ENCODE peak calls at places on chromosomes 12 and 14, in five cellular contexts. A is uterus; G is WERI-Rb-1; Z is CD8-positive, alpha-beta memory T cell; L is stomach. V is an unnamed sample.
A peak's percentile ranks its signal among the peaks of the same experiment; 100 is the strongest.

GRCh38 chr14:70713096-70713875 is 71.6 kb downstream of the TTC9 start:
- DNase-seq in Z (no peak), L (no peak), G (no peak), A (no peak), V (no peak)

GRCh38 chr12:2283910-2284309 is 231.1 kb downstream of the CACNA1C start:
- DNase-seq in A (no peak), Z (no peak), L (no peak), G (no peak), V (no peak)

GRCh38 chr14:74605531-74606223 is 6.4 kb downstream of the LTBP2 start:
- DNase-seq in A (no peak), L (no peak), Z (no peak), G (no peak), V (no peak)

GRCh38 chr14:75200451-75200850 is 24.0 kb upstream of the TMED10 start:
- DNase-seq in G (no peak), A (no peak), Z (no peak), L (peak; percentile 87), V (peak; percentile 100)

GRCh38 chr12:99259040-99259934 is 388.3 kb upstream of the GARIN6 start:
- DNase-seq in G (peak; percentile 18), A (no peak), L (no peak), Z (no peak), V (no peak)

GRCh38 chr12:32043928-32044549 is 62.6 kb upstream of the BICD1 start:
- DNase-seq in Z (no peak), L (no peak), A (no peak), G (no peak), V (no peak)

GRCh38 chr12:115866909-115867525 is 410.5 kb downstream of the MED13L start:
- DNase-seq in L (no peak), Z (no peak), G (no peak), A (no peak), V (peak; percentile 27)

GRCh38 chr12:107891967-107892366 is 117.5 kb downstream of the ASCL4 start:
- DNase-seq in G (peak; percentile 19), L (no peak), A (no peak), Z (no peak), V (no peak)

GRCh38 chr12:108381793-108382436 is 42.8 kb upstream of the CMKLR1 start:
- DNase-seq in A (no peak), L (no peak), G (no peak), Z (no peak), V (no peak)

GRCh38 chr12:2324375-2324774 is 271.6 kb downstream of the CACNA1C start:
- DNase-seq in Z (no peak), A (no peak), G (no peak), L (peak; percentile 46), V (peak; percentile 65)

GRCh38 chr14:64722842-64723447 is 18.7 kb downstream of the PLEKHG3 start:
- DNase-seq in Z (peak; percentile 56), G (no peak), A (no peak), L (no peak), V (no peak)

GRCh38 chr12:12620730-12621315 is 9.1 kb downstream of the CREBL2 start:
- DNase-seq in Z (no peak), G (no peak), A (no peak), L (no peak), V (no peak)

GRCh38 chr12:55933158-55933798 is 2.3 kb downstream of the DGKA start:
- DNase-seq in Z (no peak), G (no peak), L (peak; percentile 35), A (no peak), V (peak; percentile 91)

GRCh38 chr14:32947792-32948191 is 9.1 kb downstream of the NPAS3 start:
- DNase-seq in A (no peak), Z (no peak), G (no peak), L (no peak), V (no peak)

GRCh38 chr12:103791350-103791920 is 49.6 kb downstream of the NT5DC3 start:
- DNase-seq in L (no peak), A (no peak), Z (no peak), G (no peak), V (no peak)

GRCh38 chr12:1355396-1355795 is 239.0 kb downstream of the FBXL14 start:
- DNase-seq in A (no peak), G (no peak), Z (no peak), L (no peak), V (no peak)

GRCh38 chr14:55446127-55446736 is 5.8 kb upstream of the TBPL2 start:
- DNase-seq in L (peak; percentile 53), Z (peak; percentile 33), A (no peak), G (peak; percentile 78), V (peak; percentile 75)

GRCh38 chr12:89768586-89769482 is 60.2 kb upstream of the ATP2B1 start:
- DNase-seq in Z (no peak), G (no peak), A (no peak), L (no peak), V (peak; percentile 83)

GRCh38 chr14:95143813-95144620 is 13.3 kb downstream of the DICER1 start:
- DNase-seq in A (no peak), L (no peak), G (no peak), Z (no peak), V (no peak)

GRCh38 chr12:29320295-29321090 is 60.5 kb downstream of the ERGIC2 start:
- DNase-seq in Z (no peak), G (no peak), A (no peak), L (no peak), V (peak; percentile 31)

GRCh38 chr12:100427078-100427477 is 46.6 kb upstream of the NR1H4 start:
- DNase-seq in A (no peak), L (no peak), G (no peak), Z (no peak), V (peak; percentile 67)

GRCh38 chr14:30822080-30822571 is 52.2 kb upstream of the COCH start:
- DNase-seq in G (no peak), L (no peak), Z (no peak), A (no peak), V (peak; percentile 51)

GRCh38 chr14:52879958-52880357 is 70.9 kb downstream of the FERMT2 start:
- DNase-seq in A (no peak), L (no peak), G (no peak), Z (no peak), V (no peak)

GRCh38 chr14:55107766-55108554 is 21.1 kb upstream of the LGALS3 start:
- DNase-seq in Z (no peak), G (no peak), A (peak; percentile 93), L (peak; percentile 80), V (peak; percentile 84)

DNA sequence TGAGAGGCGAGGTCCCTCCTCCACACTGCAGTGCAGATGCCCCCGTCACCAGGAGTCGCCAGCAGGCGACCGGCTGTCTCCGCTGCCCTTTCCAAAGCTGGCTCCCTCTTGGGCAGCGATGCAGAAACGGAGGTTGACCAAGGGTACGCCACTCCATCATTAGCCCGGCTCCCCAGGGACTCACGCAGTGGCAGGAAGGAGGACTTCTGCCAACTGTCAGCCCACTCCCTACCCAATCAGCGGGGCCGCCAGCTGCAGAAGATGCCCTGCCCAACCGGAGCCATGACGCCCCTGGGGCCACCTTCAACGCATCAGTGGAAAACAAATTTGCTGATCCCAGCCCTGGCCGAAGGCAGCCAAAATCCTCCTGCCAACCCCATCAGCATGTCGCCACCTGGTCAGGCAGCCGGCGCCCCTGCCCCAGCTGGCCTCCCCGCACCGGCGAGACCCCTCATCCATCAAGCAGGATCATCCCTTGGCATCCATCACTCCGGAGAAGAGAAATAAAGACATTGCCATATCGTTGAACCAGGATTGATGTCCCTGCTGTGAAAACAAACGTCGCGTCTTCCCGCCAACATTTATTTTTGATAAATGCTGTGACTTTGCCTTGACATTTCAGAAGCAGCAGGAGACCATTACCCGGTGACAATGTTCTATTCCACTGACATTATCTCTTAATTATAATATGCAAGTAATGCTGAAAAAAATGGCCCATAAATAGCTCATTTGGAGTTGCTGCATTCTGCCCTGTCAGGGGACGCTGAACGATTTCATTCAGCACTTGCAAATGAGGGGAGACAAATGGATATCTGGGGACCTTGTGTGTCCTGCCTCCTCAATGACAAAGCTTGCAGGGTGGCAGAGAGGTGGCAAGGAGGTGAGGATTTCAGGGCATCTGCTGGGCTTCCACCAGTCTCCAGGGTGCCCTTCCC is 105.1 kb downstream of the SCARB1 start:
- DNase-seq in G (peak; percentile 73), L (no peak), Z (no peak), A (no peak), V (no peak)
- H3K27ac ChIP-seq in G (peak overlapping the region; percentile 83), L (no peak overlapping the region), Z (no peak overlapping the region), A (no peak overlapping the region), V (no peak overlapping the region)

GRCh38 chr12:114403044-114403689 is 2.8 kb downstream of the TBX5 start:
- DNase-seq in A (no peak), Z (no peak), L (no peak), G (no peak), V (no peak)
- H3K9me3 ChIP-seq in A (no peaks in the 10 kb centered on the region), Z (no peaks in the 10 kb centered on the region), L (peaks cover 8% of the 10 kb centered on the region), G (no peaks in the 10 kb centered on the region), V (no peaks in the 10 kb centered on the region)

GRCh38 chr12:41462312-41462711 is 274.2 kb downstream of the PDZRN4 start:
- DNase-seq in G (no peak), L (no peak), A (no peak), Z (no peak), V (no peak)

GRCh38 chr12:41468756-41469155 is 280.6 kb downstream of the PDZRN4 start:
- DNase-seq in A (no peak), G (no peak), L (no peak), Z (no peak), V (no peak)

GRCh38 chr12:41460906-41461305 is 272.8 kb downstream of the PDZRN4 start:
- DNase-seq in G (no peak), L (no peak), Z (no peak), A (no peak), V (no peak)

GRCh38 chr12:41466300-41466699 is 278.2 kb downstream of the PDZRN4 start:
- DNase-seq in Z (no peak), G (no peak), L (no peak), A (no peak), V (no peak)

DNA sequence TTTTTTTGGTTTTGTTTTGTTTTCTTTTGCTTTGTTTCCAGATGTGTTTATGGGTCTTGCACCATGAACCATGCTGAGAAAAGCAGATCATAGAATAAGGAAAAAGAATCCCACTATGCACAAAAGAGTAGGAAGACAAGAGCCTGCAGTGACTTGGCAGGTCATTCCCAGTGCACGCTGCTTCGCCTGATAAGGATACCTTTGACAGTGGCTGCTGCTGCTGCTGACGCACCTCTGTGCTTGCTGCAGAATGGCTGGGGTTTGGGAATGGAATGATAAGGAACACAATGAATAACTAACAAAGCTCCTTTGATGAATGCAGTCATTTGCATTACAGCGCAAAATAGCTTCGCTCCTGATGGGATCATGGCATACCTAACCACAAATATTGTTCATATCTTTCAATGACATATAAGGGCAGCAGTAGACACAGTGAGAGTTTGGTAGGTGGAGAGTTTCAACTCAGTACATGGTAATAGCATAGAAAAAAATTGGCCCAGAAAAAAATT is 278.7 kb downstream of the PDZRN4 start:
- DNase-seq in A (no peak), L (peak; percentile 48), Z (no peak), G (no peak), V (peak; percentile 5)
- H3K27ac ChIP-seq in A (no peak overlapping the region), L (no peak overlapping the region), Z (no peak overlapping the region), G (no peak overlapping the region), V (no peak overlapping the region)

GRCh38 chr14:79820866-79821535 is 390.3 kb downstream of the DIO2 start:
- DNase-seq in A (no peak), G (no peak), L (no peak), Z (no peak), V (no peak)

GRCh38 chr14:79825046-79825521 is 386.2 kb downstream of the DIO2 start:
- DNase-seq in L (no peak), A (no peak), G (no peak), Z (no peak), V (no peak)

DNA sequence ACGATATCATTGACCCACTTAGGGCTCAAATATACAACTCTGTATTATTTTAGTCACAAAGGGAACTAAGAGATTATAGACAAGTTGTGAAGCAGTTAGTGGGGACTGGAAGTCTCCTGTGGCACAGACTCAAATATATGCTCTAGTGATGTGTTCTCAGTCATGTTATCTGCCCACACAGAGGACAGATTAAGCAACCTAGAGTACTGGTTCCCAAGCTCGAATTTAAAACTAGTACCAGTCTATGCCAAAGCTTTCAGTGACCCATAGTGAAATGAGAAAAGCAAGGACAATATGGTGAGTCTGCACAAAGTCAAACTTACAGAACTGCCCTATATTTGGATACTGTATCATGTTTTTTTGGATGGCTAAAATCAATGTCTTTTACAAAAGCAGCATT is 389.3 kb downstream of the DIO2 start:
- DNase-seq in A (no peak), Z (no peak), G (no peak), L (no peak), V (no peak)
- H3K9me3 ChIP-seq in A (no peaks in the 10 kb centered on the region), Z (no peaks in the 10 kb centered on the region), G (no peaks in the 10 kb centered on the region), L (no peaks in the 10 kb centered on the region), V (no peaks in the 10 kb centered on the region)

V was measured in small intestine.